ENCODE peak calls at places on chromosomes 11 and 22, in four cellular contexts. E is T-helper 2 cell; X is stimulated activated CD8-positive, alpha-beta memory T cell treated with anti-CD3 and anti-CD28 coated beads, Interleukin-15, amount 100 ng/mL, for 48 hours; F is A549. K is an unnamed sample.

GRCh38 chr11:17812286-17813187 is 78.0 kb downstream of the KCNC1 start:
- DNase-seq in E (no peak), X (no peak), F (no peak), K (no peak)

GRCh38 chr11:110951609-110952008 is 239.4 kb upstream of the ARHGAP20 start:
- DNase-seq in E (no peak), X (no peak), F (no peak), K (no peak)

GRCh38 chr11:108880510-108880909 is 215.6 kb downstream of the DDX10 start:
- DNase-seq in E (no peak), X (no peak), F (no peak), K (no peak)

GRCh38 chr22:28734393-28734792 is 7.2 kb downstream of the CHEK2 start:
- DNase-seq in E (no peak), X (no peak), F (no peak), K (no peak)

GRCh38 chr11:64686466-64687175 is 36.4 kb downstream of the NRXN2 start:
- DNase-seq in E (no peak), X (no peak), F (no peak), K (no peak)

GRCh38 chr11:93652161-93652597 is 9.3 kb upstream of the CEP295 start:
- DNase-seq in E (no peak), X (no peak), F (peak), K (no peak)

GRCh38 chr11:68591719-68592118 is 92.6 kb upstream of the GAL start:
- DNase-seq in E (no peak), X (no peak), F (no peak), K (no peak)

GRCh38 chr11:133968300-133968699 is 11.5 kb upstream of the IGSF9B start:
- DNase-seq in E (no peak), X (no peak), F (no peak), K (no peak)

GRCh38 chr11:63866211-63866610 is 27.3 kb downstream of the MARK2 start:
- DNase-seq in E (peak), X (peak), F (no peak), K (peak)

GRCh38 chr11:74932169-74932568 is 16.7 kb downstream of the XRRA1 start:
- DNase-seq in E (no peak), X (no peak), F (no peak), K (no peak)

GRCh38 chr11:70024036-70024772 is 53.9 kb upstream of the ANO1 start:
- DNase-seq in E (no peak), X (no peak), F (no peak), K (no peak)

GRCh38 chr11:76716268-76716667 is 45.7 kb upstream of the LRRC32 start:
- DNase-seq in E (no peak), X (no peak), F (no peak), K (no peak)

GRCh38 chr11:126310229-126310991 is 6.5 kb downstream of the DCPS start:
- DNase-seq in E (peak), X (no peak), F (peak), K (peak)

GRCh38 chr11:4569075-4569474 is 12.5 kb upstream of the OR52I2 start:
- DNase-seq in E (no peak), X (no peak), F (no peak), K (no peak)

GRCh38 chr11:123475478-123475877 is 45.4 kb downstream of the GRAMD1B start:
- DNase-seq in E (no peak), X (no peak), F (peak), K (no peak)

GRCh38 chr22:50403701-50404101 is 60.6 kb downstream of the PPP6R2 start:
- DNase-seq in E (no peak), X (no peak), F (no peak), K (no peak)

GRCh38 chr22:17436382-17436951 is 67.2 kb downstream of the CECR2 start:
- DNase-seq in E (no peak), X (no peak), F (no peak), K (no peak)

GRCh38 chr22:26564181-26564580 is 25.8 kb downstream of the TPST2 start:
- DNase-seq in E (no peak), X (no peak), F (no peak), K (no peak)

GRCh38 chr22:27386186-27386585 is 415.4 kb downstream of the MN1 start:
- DNase-seq in E (no peak), X (no peak), F (peak), K (no peak)

GRCh38 chr11:3947084-3947483 is 91.6 kb downstream of the STIM1 start:
- DNase-seq in E (no peak), X (no peak), F (no peak), K (no peak)

GRCh38 chr11:31987118-31988005 is 103.5 kb upstream of the RCN1 start:
- DNase-seq in E (no peak), X (no peak), F (no peak), K (no peak)

GRCh38 chr22:47357493-47357892 is 595.0 kb downstream of the TBC1D22A start:
- DNase-seq in E (no peak), X (no peak), F (no peak), K (no peak)

GRCh38 chr11:134668796-134669195 is 256.8 kb upstream of the B3GAT1 start:
- DNase-seq in E (no peak), X (no peak), F (no peak), K (no peak)

GRCh38 chr22:44729391-44730012 is 22.9 kb upstream of the ARHGAP8 start:
- DNase-seq in E (no peak), X (no peak), F (no peak), K (no peak)

GRCh38 chr11:78690588-78690987 is 115.9 kb upstream of the NARS2 start:
- DNase-seq in E (no peak), X (no peak), F (no peak), K (no peak)

GRCh38 chr11:90722552-90723190 is 499.8 kb upstream of the CHORDC1 start:
- DNase-seq in E (no peak), X (no peak), F (peak), K (no peak)

GRCh38 chr22:39503590-39503989 is 1.5 kb downstream of the MIEF1 start:
- DNase-seq in E (no peak), X (no peak), F (no peak), K (no peak)

GRCh38 chr11:70381872-70382842 is 16.2 kb upstream of the CTTN start:
- DNase-seq in E (no peak), X (no peak), F (peak), K (no peak)

GRCh38 chr11:118691926-118692830 is 12.7 kb upstream of the TREH start:
- DNase-seq in E (peak), X (peak), F (no peak), K (peak)

GRCh38 chr11:104041792-104042191 is 5.4 kb downstream of the DDI1 start:
- DNase-seq in E (no peak), X (no peak), F (no peak), K (no peak)